ENCODE peak calls at places on chromosomes 3 and 15, in five cellular contexts. H, R, Y, G and F are unnamed samples.

GRCh38 chr3:132368962-132369361 is 48.3 kb upstream of the DNAJC13 start:
- DNase-seq in H (no peak), R (no peak), Y (no peak), G (peak; percentile 41), F (no peak)

GRCh38 chr3:44236485-44236908 is 5.2 kb upstream of the TOPAZ1 start:
- DNase-seq in H (no peak), R (no peak), Y (no peak), G (no peak), F (no peak)

GRCh38 chr3:71172951-71173350 is 410.6 kb downstream of the FOXP1 start:
- DNase-seq in H (no peak), R (no peak), Y (no peak), G (peak; percentile 75), F (no peak)

GRCh38 chr15:36053746-36054145 is 507.8 kb upstream of the DPH6 start:
- DNase-seq in H (no peak), R (no peak), Y (no peak), G (no peak), F (no peak)

GRCh38 chr15:70492240-70493177 is 270.8 kb downstream of the UACA start:
- DNase-seq in H (peak; percentile 58), R (no peak), Y (no peak), G (peak; percentile 94), F (peak; percentile 19)

GRCh38 chr3:21645121-21645897 is 105.7 kb downstream of the ZNF385D start:
- DNase-seq in H (no peak), R (peak; percentile 12), Y (no peak), G (peak; percentile 70), F (no peak)

GRCh38 chr3:106522397-106522796 is 653.6 kb upstream of the CBLB start:
- DNase-seq in H (no peak), R (no peak), Y (no peak), G (no peak), F (no peak)

GRCh38 chr15:48402778-48403177 is 71.5 kb downstream of the DUT start:
- DNase-seq in H (no peak), R (no peak), Y (no peak), G (no peak), F (no peak)

GRCh38 chr3:53826048-53826447 is 20.2 kb downstream of the CHDH start:
- DNase-seq in H (no peak), R (no peak), Y (no peak), G (no peak), F (no peak)

GRCh38 chr15:90082140-90082713 is 20.0 kb downstream of the IDH2 start:
- DNase-seq in H (no peak), R (no peak), Y (no peak), G (no peak), F (peak; percentile 62)

GRCh38 chr3:156816091-156816793 is 9.9 kb upstream of the LEKR1 start:
- DNase-seq in H (no peak), R (no peak), Y (no peak), G (peak; percentile 87), F (peak; percentile 49)

GRCh38 chr3:172201990-172202318 is 162.6 kb downstream of the FNDC3B start:
- DNase-seq in H (no peak), R (no peak), Y (no peak), G (peak; percentile 88), F (no peak)

GRCh38 chr15:34993413-34993812 is 5.3 kb upstream of the ZNF770 start:
- DNase-seq in H (no peak), R (no peak), Y (no peak), G (peak; percentile 7), F (no peak)

GRCh38 chr3:178325330-178325729 is 210.9 kb upstream of the KCNMB2 start:
- DNase-seq in H (no peak), R (no peak), Y (no peak), G (peak; percentile 59), F (peak; percentile 39)

GRCh38 chr3:138963161-138963560 is 16.1 kb downstream of the FOXL2NB start:
- DNase-seq in H (no peak), R (no peak), Y (no peak), G (no peak), F (peak; percentile 41)

GRCh38 chr3:142353571-142353970 is 94.3 kb downstream of the XRN1 start:
- DNase-seq in H (no peak), R (no peak), Y (no peak), G (peak; percentile 3), F (no peak)

GRCh38 chr15:93036922-93037321 is 52.1 kb downstream of the RGMA start:
- DNase-seq in H (no peak), R (no peak), Y (no peak), G (no peak), F (no peak)

GRCh38 chr15:70722266-70723123 is 40.9 kb downstream of the UACA start:
- DNase-seq in H (peak; percentile 70), R (peak; percentile 22), Y (no peak), G (peak; percentile 76), F (peak; percentile 62)

GRCh38 chr3:61381745-61382392 is 130.6 kb upstream of the FHIT start:
- DNase-seq in H (peak; percentile 72), R (peak; percentile 22), Y (no peak), G (peak; percentile 56), F (peak; percentile 76)

GRCh38 chr3:190064112-190064511 is 56.6 kb downstream of the P3H2 start:
- DNase-seq in H (no peak), R (no peak), Y (peak; percentile 45), G (peak; percentile 93), F (no peak)

GRCh38 chr15:97140216-97140615 is 809.7 kb downstream of the NR2F2 start:
- DNase-seq in H (no peak), R (no peak), Y (no peak), G (no peak), F (no peak)

GRCh38 chr15:63367900-63368299 is 13.7 kb downstream of the CA12 start:
- DNase-seq in H (no peak), R (no peak), Y (no peak), G (no peak), F (no peak)

GRCh38 chr3:9000041-9000440 is 36.8 kb upstream of the RAD18 start:
- DNase-seq in H (no peak), R (no peak), Y (no peak), G (no peak), F (no peak)

DNA sequence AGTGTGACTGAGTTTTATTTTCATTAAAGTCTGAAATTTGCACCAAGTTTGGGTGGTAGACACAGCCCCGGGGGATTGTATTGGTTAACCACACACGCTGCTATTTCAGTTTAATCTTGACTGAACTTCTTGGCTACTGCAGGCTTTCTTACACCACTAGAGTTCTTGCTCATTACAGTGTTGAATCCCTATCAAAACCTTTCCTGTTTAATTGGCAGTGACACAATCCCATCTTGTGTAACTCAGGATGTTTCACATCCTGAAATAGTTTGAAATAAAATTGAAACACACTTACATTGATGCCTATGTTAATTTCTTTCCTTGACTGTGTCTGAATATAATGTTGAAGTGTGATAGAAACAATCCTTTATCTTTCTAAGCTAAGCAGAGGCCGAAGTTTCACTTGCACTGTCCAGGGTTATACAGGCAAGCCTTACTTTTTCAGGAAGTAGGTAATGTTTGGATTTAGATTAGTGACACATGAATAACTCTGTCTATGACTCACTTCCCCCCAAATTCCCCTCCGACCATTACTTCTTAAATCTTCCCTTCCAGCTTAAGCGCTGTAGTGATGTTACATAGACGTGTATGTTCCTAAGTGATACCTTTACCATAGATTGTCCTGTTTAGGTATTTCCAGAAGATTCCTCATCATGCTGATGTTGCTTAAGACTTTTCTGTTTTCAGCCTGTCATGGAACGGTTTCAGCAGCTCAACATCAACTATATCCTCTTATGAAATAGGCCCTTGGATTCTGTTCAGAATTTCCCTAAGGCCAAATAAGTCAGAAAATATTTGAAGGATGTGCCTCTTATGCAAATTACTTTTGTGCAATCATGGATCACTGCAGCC is 16.8 kb downstream of the ATG7 start:
- DNase-seq in H (peak; percentile 79), R (peak; percentile 43), Y (peak; percentile 65), G (peak; percentile 92), F (no peak)
- H3K79me2 ChIP-seq in H (peaks cover 70% of the 10 kb centered on the region), R (peaks cover 38% of the 10 kb centered on the region), Y (peaks cover 12% of the 10 kb centered on the region), G (peaks cover 45% of the 10 kb centered on the region), F (no peaks in the 10 kb centered on the region)

DNA sequence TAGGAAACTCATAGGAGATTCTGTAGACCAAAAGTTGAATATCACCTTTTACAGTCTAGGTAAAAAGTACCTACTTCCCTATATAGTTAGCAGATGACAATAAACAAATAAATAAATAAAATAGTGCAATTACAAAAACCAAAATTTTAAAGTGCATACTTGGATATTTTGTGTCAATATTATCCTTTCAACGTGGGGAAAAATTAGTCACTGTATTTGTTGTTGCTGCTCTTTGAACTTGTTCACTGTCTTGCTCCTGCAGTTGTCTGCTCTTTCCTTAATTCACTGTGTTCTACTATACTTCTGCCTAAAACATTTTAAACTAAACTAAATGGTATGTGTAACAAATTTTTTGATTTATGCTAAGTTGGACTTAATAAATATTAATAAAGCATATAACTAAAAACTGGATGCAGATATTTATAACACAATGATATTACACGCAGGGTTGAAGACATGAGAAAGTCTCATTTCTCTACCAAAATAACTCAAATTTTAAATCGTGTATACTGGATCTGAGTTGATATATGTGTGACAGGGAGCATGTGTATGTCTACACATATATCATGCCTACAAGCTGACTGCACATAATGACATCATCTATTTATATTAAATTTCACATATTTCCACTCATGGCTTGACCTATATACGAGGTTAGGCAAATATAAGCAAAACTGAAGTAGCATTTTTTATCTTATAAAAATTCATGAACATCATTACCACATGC is 888.8 kb downstream of the ROBO1 start:
- DNase-seq in H (no peak), R (no peak), Y (no peak), G (no peak), F (no peak)
- H3K79me2 ChIP-seq in H (no peaks in the 10 kb centered on the region), R (no peaks in the 10 kb centered on the region), Y (no peaks in the 10 kb centered on the region), G (peaks cover 15% of the 10 kb centered on the region), F (peaks cover 40% of the 10 kb centered on the region)

GRCh38 chr15:84750583-84751092 is 2.2 kb downstream of the ZNF592 start:
- DNase-seq in H (peak; percentile 82), R (no peak), Y (no peak), G (no peak), F (no peak)

GRCh38 chr15:84749111-84749991 is 959 bp downstream of the ZNF592 start:
- DNase-seq in H (peak; percentile 69), R (peak; percentile 42), Y (no peak), G (peak; percentile 63), F (peak; percentile 49)

GRCh38 chr15:84755736-84756527 is 7.5 kb downstream of the ZNF592 start:
- DNase-seq in H (no peak), R (no peak), Y (no peak), G (no peak), F (peak; percentile 16)

GRCh38 chr15:84752195-84752594 is 3.8 kb downstream of the ZNF592 start:
- DNase-seq in H (no peak), R (no peak), Y (no peak), G (no peak), F (no peak)

GRCh38 chr15:84752700-84753099 is 4.3 kb downstream of the ZNF592 start:
- DNase-seq in H (no peak), R (no peak), Y (no peak), G (peak; percentile 68), F (no peak)
- H3K79me2 ChIP-seq in H (peaks cover 90% of the 10 kb centered on the region), R (peaks cover 91% of the 10 kb centered on the region), Y (peaks cover 87% of the 10 kb centered on the region), G (peaks cover 89% of the 10 kb centered on the region), F (peaks cover 88% of the 10 kb centered on the region)

DNA sequence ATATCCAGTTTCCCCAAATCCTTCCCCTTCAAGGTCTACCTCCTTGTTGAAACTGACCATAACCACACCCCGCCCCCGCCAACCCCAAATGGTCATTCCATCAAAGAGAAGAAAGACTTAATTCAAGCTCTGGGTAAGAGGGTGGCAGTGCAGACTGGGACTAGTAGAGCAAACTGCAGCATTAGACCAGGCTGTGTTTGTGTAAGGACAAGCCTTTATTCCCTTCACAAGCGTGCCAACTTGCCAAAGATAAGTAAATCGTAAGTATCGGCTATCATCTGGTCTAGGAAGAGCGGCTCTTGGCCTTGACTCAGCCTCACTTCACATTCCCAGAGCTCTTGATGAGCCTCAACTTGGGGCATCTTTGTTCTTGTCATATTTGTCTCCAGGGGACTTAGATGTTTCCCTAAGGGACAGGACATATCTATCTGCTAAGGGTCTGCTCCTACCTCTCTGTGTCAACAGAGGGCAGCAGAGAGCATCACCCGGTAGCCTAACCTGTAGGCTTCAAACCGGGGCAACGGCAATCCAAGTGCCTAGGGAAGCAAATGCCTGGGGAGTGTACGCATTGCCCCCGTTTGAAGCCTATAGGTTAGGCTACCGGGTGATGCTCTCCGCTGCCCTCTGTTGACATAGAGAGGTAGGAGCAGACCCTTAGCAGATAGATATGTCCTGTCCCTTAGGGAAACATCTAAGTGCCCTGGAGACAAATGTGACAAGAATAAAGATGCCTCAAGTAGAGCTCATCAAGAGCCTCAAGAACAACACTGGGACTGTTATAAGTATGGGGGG is 8.9 kb upstream of the MAP3K13 start:
- DNase-seq in H (peak; percentile 94), R (peak; percentile 73), Y (peak; percentile 81), G (peak; percentile 49), F (peak; percentile 98)
- H3K79me2 ChIP-seq in H (no peaks in the 10 kb centered on the region), R (no peaks in the 10 kb centered on the region), Y (no peaks in the 10 kb centered on the region), G (no peaks in the 10 kb centered on the region), F (no peaks in the 10 kb centered on the region)